ENCODE peak calls at places on chromosomes 16 and 17, in four cellular contexts. X, Q, A and G are unnamed samples.

GRCh38 chr16:85631230-85631629 is 18.1 kb downstream of the GSE1 start:
- DNase-seq in X (no peak), A (no peak), Q (no peak), G (no peak)

GRCh38 chr16:64375386-64375980 is 746.4 kb downstream of the CDH11 start:
- DNase-seq in A (no peak), Q (no peak), X (peak; percentile 94), G (no peak)

GRCh38 chr17:16981928-16982327 is 10.0 kb upstream of the TNFRSF13B start:
- DNase-seq in X (no peak), Q (no peak), A (no peak), G (no peak)

GRCh38 chr16:75472908-75473877 is 8.7 kb upstream of the TMEM170A start:
- DNase-seq in Q (no peak), A (no peak), X (no peak), G (no peak)

GRCh38 chr16:30602595-30603277 is 7.5 kb downstream of the ZNF689 start:
- DNase-seq in Q (no peak), X (peak; percentile 43), A (no peak), G (no peak)

GRCh38 chr17:78524870-78525510 is 52.2 kb downstream of the DNAH17 start:
- DNase-seq in X (no peak), A (no peak), Q (no peak), G (no peak)

GRCh38 chr17:59746849-59747445 is 39.5 kb downstream of the VMP1 start:
- DNase-seq in A (peak; percentile 46), X (peak; percentile 84), Q (no peak), G (no peak)

GRCh38 chr17:72145972-72146755 is 25.3 kb downstream of the SOX9 start:
- DNase-seq in X (no peak), Q (no peak), A (no peak), G (peak; percentile 67)

GRCh38 chr17:42818379-42818778 is 5.7 kb downstream of the BECN1 start:
- DNase-seq in X (no peak), A (no peak), Q (no peak), G (no peak)

GRCh38 chr16:31005350-31006085 is 4.9 kb downstream of the STX1B start:
- DNase-seq in X (no peak), Q (no peak), A (no peak), G (no peak)

DNA sequence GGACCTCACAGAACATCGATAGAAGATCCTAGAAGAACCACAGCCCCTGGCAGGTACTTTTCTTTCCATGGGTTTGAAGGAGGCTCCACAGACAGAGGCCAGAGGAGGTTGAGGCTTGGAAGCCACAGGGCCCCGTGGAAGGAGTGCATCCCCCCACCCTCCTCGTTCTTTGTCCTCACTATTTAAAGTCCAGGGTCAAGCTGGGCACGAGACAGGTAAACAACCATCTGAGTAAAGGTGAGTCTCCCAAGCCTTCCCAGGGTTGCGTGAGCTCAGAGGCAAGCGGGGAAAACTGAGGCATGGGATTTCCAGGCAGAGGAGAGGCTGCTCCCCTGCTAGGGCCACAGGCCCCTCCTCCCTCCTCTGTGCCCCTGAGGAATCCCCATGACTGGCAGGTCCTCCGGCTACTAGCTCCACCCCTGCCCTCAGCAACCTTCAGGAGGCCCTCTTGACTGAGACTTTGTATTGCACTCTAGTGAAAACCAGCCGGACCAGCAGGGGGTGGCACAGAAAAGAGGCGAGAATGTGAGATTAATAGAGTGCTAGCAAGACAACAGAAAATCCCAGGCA is 927 bp upstream of the SULT1A2 start:
- DNase-seq in X (no peak), Q (no peak), A (no peak), G (no peak)
- TF ChIP-seq CTCF in X (no peak), Q (no peak), A (no peak), G (peak; percentile 7)

GRCh38 chr16:57000271-57001025 is 11.1 kb downstream of the NLRC5 start:
- DNase-seq in X (peak; percentile 92), A (peak; percentile 42), Q (peak; percentile 77), G (no peak)
- H3K4me3 ChIP-seq in X (no peak overlapping the region), A (no peak overlapping the region), Q (no peak overlapping the region), G (no peak overlapping the region)

DNA sequence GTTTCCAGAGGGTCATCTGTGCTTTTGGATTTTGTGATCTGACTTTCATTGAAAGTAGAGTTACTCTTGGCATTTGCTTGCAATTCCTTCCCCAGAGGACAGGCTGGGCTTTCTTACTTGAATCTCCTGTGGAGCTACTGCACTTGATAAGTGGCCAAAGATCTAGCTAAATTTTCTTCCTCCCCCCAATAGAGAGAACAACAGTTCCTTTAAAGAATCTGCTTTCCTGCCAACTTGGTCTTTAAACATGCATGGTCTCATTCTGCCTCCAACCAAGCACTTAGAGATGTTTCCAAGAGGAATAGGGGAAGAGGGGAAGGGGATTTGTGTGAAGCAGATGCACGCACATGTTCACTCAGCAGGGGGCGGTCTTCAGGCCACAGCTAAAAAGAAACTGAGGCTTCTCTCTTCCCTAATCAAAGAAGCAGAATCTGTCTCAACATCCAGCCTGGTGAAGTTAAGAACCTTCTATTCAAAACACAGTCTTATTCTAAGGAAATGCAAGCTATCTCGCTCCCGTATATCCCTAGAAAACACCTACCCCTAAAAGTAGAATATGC is 229.6 kb downstream of the ZFHX3 start:
- DNase-seq in Q (no peak), A (no peak), X (peak; percentile 49), G (no peak)
- TF ChIP-seq CTCF in Q (no peak), A (no peak), X (no peak), G (no peak)

GRCh38 chr16:27628216-27628945 is 78.4 kb downstream of the KATNIP start:
- DNase-seq in A (no peak), X (peak; percentile 16), Q (no peak), G (no peak)
- H3K4me3 ChIP-seq in A (no peak overlapping the region), X (no peak overlapping the region), Q (no peak overlapping the region), G (no peak overlapping the region)

GRCh38 chr16:73329363-73330306 is 281.7 kb upstream of the ZFHX3 start:
- DNase-seq in Q (no peak), X (no peak), A (no peak), G (no peak)
- TF ChIP-seq CTCF in Q (no peak), X (no peak), A (no peak), G (peak; percentile 35)

DNA sequence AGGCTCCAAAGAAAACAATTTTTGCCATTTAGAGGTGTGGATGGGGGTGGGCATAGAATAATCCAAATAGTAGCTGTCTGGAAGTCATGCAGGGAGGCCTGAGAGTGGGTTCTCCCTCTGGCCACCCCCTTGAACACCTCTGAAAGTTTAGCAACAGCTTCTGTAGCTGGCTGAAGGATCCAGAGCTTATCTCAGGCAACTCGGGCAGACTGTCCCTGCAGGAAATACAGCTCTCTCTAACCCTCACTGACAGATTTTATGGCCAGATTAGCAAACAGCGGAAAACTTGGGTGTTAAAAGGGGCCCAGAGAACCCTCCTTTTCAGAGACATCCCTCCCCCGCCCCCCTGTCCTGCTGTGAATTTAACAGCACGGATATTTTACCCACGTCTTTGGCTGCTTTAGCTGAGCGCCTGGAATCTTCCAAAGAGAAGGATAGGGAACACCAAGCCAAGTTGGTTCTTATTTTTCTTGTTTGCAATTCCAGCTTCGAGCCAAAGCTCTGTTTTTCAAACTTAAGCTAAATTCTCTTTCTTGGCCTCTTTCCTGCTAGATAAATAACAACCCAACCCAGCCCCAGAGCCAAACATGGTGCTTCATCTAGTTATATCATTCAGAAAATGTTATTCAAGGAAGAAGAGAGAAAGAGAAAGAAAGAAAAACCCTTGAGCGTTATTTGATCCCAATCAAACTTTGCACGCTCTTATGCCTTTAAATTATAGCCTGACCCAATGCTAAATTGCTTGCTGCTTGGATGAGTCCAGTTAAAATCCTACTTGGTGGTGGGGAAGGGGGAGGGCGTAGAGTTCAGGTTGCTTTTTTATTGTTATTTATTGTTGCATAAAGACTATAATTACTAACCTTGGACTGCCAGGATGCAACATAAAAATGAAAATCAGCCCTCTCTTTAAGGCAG is 2.3 kb upstream of the HOXB2 start:
- DNase-seq in X (peak; percentile 93), Q (no peak), A (no peak), G (peak; percentile 43)
- H3K4me3 ChIP-seq in X (peak overlapping the region; percentile 53), Q (peak overlapping the region; percentile 49), A (no peak overlapping the region), G (peak overlapping the region; percentile 25)